ENCODE peak calls at places on chromosomes 1 and 21, in four cellular contexts. W, N, S and T are unnamed samples.

GRCh38 chr1:18344755-18345154 is 136.0 kb upstream of the KLHDC7A start:
- DNase-seq in W (no peak), S (no peak), N (no peak), T (no peak)

GRCh38 chr1:3729594-3730555 is 22.4 kb upstream of the CCDC27 start:
- DNase-seq in W (no peak), N (no peak), S (no peak), T (no peak)

GRCh38 chr1:114323959-114324825 is 170.5 kb upstream of the SYT6 start:
- DNase-seq in W (peak), N (no peak), S (no peak), T (no peak)

GRCh38 chr1:183936009-183936408 is 101.5 kb downstream of the COLGALT2 start:
- DNase-seq in W (no peak), N (no peak), S (no peak), T (no peak)

GRCh38 chr1:228084325-228084724 is 1.8 kb downstream of the ARF1 start:
- DNase-seq in S (no peak), N (peak), W (no peak), T (peak)

GRCh38 chr1:53210954-53211353 is 9.5 kb downstream of the CZIB start:
- DNase-seq in W (no peak), N (no peak), S (no peak), T (no peak)

GRCh38 chr1:198771562-198772153 is 132.8 kb downstream of the PTPRC start:
- DNase-seq in N (peak), W (no peak), S (no peak), T (peak)

GRCh38 chr1:97920275-97920831 is 481 bp downstream of the DPYD start:
- DNase-seq in N (peak), W (no peak), S (peak), T (peak)

GRCh38 chr1:151976868-151977267 is 16.8 kb downstream of the S100A10 start:
- DNase-seq in S (no peak), N (no peak), W (no peak), T (peak)

GRCh38 chr1:196324345-196324744 is 283.9 kb downstream of the KCNT2 start:
- DNase-seq in W (no peak), N (no peak), S (no peak), T (peak)

GRCh38 chr1:26044971-26045711 is 777 bp downstream of the SLC30A2 start:
- DNase-seq in N (no peak), S (no peak), W (no peak), T (no peak)

GRCh38 chr1:202807926-202808757 is at the start of gene KDM5B:
- DNase-seq in N (peak), S (peak), W (peak), T (peak)

GRCh38 chr1:58950897-58951296 is 167.1 kb upstream of the JUN start:
- DNase-seq in S (no peak), N (no peak), W (no peak), T (no peak)

GRCh38 chr1:111561328-111561727 is 57.9 kb upstream of the ADORA3 start:
- DNase-seq in S (no peak), W (no peak), N (no peak), T (no peak)

GRCh38 chr1:153540394-153541361 is at the start of gene S100A5:
- DNase-seq in N (no peak), S (no peak), W (no peak), T (peak)

GRCh38 chr1:78843111-78843908 is 163.2 kb downstream of the ADGRL4 start:
- DNase-seq in S (no peak), W (no peak), N (no peak), T (peak)

GRCh38 chr1:108663074-108663473 is 2.2 kb upstream of the HENMT1 start:
- DNase-seq in W (no peak), N (no peak), S (no peak), T (no peak)

GRCh38 chr1:8239039-8239305 is 78.9 kb upstream of the SLC45A1 start:
- DNase-seq in N (peak), W (peak), S (peak), T (peak)

GRCh38 chr21:36542312-36543101 is 62.6 kb upstream of the CLDN14 start:
- DNase-seq in S (no peak), N (no peak), W (no peak), T (no peak)

GRCh38 chr1:70156529-70157120 is 48.8 kb downstream of the LRRC40 start:
- DNase-seq in W (no peak), S (no peak), N (no peak), T (no peak)

GRCh38 chr1:2360588-2361364 is 30.6 kb downstream of the MORN1 start:
- DNase-seq in S (no peak), N (peak), W (no peak), T (peak)

GRCh38 chr1:201096977-201097856 is 15.0 kb downstream of the CACNA1S start:
- DNase-seq in S (no peak), N (no peak), W (no peak), T (no peak)

GRCh38 chr1:245285168-245285567 is 130.4 kb downstream of the KIF26B start:
- DNase-seq in W (no peak), S (no peak), N (no peak), T (no peak)

GRCh38 chr1:113871597-113872113 is at the start of gene PTPN22:
- DNase-seq in W (no peak), S (peak), N (no peak), T (peak)

GRCh38 chr1:54421101-54421504 is 14.9 kb upstream of the SSBP3 start:
- DNase-seq in N (no peak), S (no peak), W (no peak), T (no peak)

GRCh38 chr1:233151850-233152249 is 143.7 kb downstream of the PCNX2 start:
- DNase-seq in W (no peak), N (no peak), S (no peak), T (no peak)

GRCh38 chr1:28062806-28063205 is 25.6 kb downstream of the EYA3 start:
- DNase-seq in W (no peak), S (no peak), N (peak), T (peak)

GRCh38 chr1:202567747-202568146 is 142.5 kb downstream of the SYT2 start:
- DNase-seq in S (no peak), N (peak), W (no peak), T (peak)

GRCh38 chr1:40267767-40268187 is 9.7 kb downstream of the ZMPSTE24 start:
- DNase-seq in W (no peak), N (peak), S (no peak), T (peak)
- H3K27ac ChIP-seq in W (peak), N (no peak), S (peak), T (peak)

DNA sequence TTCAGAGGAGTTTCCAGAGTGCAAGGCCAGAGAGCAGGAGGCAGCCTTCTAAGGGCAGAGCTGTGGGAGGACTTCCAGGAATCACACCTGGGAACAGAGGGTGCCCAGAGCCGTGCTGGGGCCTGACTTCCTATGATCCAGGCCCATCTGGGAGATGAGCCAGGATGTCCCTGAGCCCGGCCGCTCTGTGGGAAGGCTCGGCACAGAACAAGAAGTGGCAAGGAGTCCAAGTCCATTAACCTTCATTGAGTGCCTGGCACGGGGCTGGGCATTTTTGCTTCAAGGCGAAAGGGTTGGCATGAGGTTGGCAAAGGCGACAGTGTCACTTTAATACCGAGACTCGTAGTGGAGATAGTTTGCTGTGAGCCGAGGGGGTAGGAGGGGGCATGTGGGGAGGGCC is 18.2 kb downstream of the TMEM201 start:
- DNase-seq in W (no peak), S (no peak), N (no peak), T (no peak)
- H3K4me3 ChIP-seq in W (no peak), S (no peak), N (no peak), T (no peak)

GRCh38 chr1:159992161-159992560 is 38.1 kb upstream of the SLAMF9 start:
- DNase-seq in W (no peak), S (no peak), N (no peak), T (no peak)
- H3K27ac ChIP-seq in W (no peak), S (no peak), N (no peak), T (no peak)

GRCh38 chr1:207910678-207911354 is at the start of gene CD34:
- DNase-seq in N (peak), S (peak), W (peak), T (no peak)

GRCh38 chr1:207911983-207912760 is 1.2 kb upstream of the CD34 start:
- DNase-seq in S (no peak), N (no peak), W (no peak), T (no peak)

GRCh38 chr1:207917086-207917485 is 6.2 kb upstream of the CD34 start:
- DNase-seq in S (no peak), W (no peak), N (no peak), T (no peak)

GRCh38 chr1:207918016-207918415 is 7.1 kb upstream of the CD34 start:
- DNase-seq in S (no peak), W (no peak), N (peak), T (no peak)

GRCh38 chr1:207913951-207914350 is 3.0 kb upstream of the CD34 start:
- DNase-seq in S (no peak), N (no peak), W (no peak), T (no peak)
- H3K4me3 ChIP-seq in S (no peak), N (no peak), W (no peak), T (no peak)

GRCh38 chr1:214846971-214847810 is 235.3 kb upstream of the KCNK2 start:
- DNase-seq in S (no peak), W (no peak), N (no peak), T (no peak)

GRCh38 chr1:214853340-214853739 is 229.2 kb upstream of the KCNK2 start:
- DNase-seq in S (no peak), W (no peak), N (no peak), T (no peak)

GRCh38 chr1:214848101-214848500 is 234.4 kb upstream of the KCNK2 start:
- DNase-seq in W (no peak), S (no peak), N (no peak), T (no peak)

GRCh38 chr1:214854126-214854875 is 228.2 kb upstream of the KCNK2 start:
- DNase-seq in S (no peak), N (no peak), W (no peak), T (peak)

GRCh38 chr1:214850432-214851010 is 232.0 kb upstream of the KCNK2 start:
- DNase-seq in N (no peak), W (no peak), S (no peak), T (no peak)
- H3K27ac ChIP-seq in N (no peak), W (no peak), S (no peak), T (no peak)

GRCh38 chr1:119358661-119359060 is 9.9 kb upstream of the HAO2 start:
- DNase-seq in N (no peak), W (no peak), S (no peak), T (no peak)
- H3K4me3 ChIP-seq in N (no peak), W (no peak), S (no peak), T (no peak)

GRCh38 chr1:204980870-204981405 is 62.1 kb upstream of the CNTN2 start:
- DNase-seq in S (no peak), N (no peak), W (no peak), T (peak)
- H3K27ac ChIP-seq in S (no peak), N (no peak), W (peak), T (no peak)

GRCh38 chr1:222749927-222750326 is 12.9 kb downstream of the FAM177B start:
- DNase-seq in N (peak), S (no peak), W (no peak), T (no peak)

GRCh38 chr1:222754386-222755139 is 17.6 kb downstream of the FAM177B start:
- DNase-seq in W (peak), N (no peak), S (peak), T (peak)

DNA sequence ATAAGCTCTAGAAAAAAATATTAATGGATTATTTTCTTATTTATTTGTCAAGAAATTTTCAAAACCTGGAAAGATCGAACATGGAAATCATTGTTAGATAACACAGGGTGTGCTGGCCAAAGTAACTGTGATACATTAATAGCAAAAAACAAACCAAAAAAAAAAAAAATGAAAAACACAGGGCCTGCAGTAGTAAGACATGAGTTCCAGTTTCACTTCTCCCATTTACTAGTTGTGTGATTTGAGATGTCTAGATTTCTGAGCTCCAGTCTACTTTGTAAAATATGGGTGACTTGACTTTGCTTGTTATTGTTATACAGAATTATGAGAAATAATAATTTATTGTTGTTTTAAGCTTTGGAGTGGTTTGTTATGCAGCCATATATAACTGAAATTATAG is 13.6 kb downstream of the FAM177B start:
- DNase-seq in N (no peak), S (no peak), W (no peak), T (no peak)
- H3K4me3 ChIP-seq in N (no peak), S (no peak), W (no peak), T (no peak)

GRCh38 chr21:45572783-45573451 is 30.7 kb upstream of the SLC19A1 start:
- DNase-seq in W (no peak), S (no peak), N (peak), T (no peak)

GRCh38 chr21:45572231-45572630 is 30.0 kb upstream of the SLC19A1 start:
- DNase-seq in N (no peak), W (no peak), S (no peak), T (no peak)

GRCh38 chr21:45574081-45574501 is 31.9 kb upstream of the SLC19A1 start:
- DNase-seq in S (no peak), W (no peak), N (no peak), T (no peak)

GRCh38 chr21:45574691-45575090 is 32.5 kb upstream of the SLC19A1 start:
- DNase-seq in W (no peak), S (no peak), N (no peak), T (no peak)

DNA sequence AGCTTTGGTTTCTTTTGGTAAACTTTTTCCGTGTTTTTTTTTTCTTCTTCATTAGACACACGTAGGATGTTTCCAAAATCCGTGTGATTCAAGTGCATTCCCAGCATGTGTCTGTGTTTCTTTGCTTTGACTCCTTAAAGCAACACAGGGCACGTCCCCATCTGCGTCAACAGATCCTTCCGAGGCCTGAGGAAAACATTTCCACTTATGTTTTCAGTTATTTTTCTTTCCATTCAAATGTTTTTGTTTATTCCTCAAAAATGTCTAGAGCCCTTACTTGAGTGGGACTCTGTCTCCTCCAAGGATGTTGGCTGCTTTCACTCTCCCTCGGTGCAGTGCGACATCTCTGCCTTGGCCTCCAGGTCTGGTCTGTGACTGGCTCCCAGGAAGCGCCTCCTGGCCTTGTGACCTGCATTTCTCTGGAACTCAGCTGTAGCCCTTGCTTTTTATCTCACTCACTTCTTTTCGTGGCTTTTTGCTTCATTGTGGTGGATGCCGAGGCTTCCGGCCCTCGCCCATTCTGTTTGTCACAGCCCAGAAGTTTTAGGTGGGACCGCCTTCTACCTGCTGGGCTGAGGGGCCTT is 31.3 kb upstream of the SLC19A1 start:
- DNase-seq in W (no peak), S (no peak), N (peak), T (no peak)
- H3K27ac ChIP-seq in W (no peak), S (no peak), N (no peak), T (no peak)

DNA sequence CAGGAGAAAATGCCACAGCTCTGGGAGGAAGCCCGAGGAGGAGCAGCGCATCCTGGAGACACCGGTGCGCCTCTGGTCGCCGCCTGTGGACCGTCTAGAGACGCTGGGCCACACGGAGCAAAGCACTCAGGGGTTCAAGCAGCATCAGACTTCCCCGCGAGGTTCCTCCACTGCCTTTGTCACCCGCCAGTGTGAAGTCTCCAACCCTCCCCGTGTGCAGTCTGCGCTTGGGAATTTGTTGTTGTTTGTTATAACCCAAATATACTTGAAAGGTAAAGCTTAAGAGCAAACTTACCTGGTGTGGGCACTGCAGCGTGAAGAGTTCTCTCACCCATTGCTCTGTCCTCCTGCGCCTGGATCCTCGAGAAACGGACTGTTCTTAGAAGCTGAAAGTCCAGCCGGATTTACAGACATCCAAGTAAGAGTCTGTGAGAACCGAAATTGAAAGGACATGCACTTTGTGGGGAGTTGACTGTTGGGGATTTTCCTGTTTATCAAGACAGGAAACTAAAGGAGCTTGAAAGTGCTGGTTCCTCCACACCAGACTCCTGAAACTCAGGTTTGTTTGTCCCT is at the start of gene GBP4:
- DNase-seq in S (peak), W (peak), N (peak), T (peak)
- H3K4me3 ChIP-seq in S (peak), W (peak), N (peak), T (peak)